ENCODE peak calls at places on chromosomes 12 and 14, in five cellular contexts. F, C, Z, Y and L are unnamed samples.

GRCh38 chr14:102620413-102620812 is 28.0 kb downstream of the RCOR1 start:
- DNase-seq in F (peak), C (no peak), Z (no peak), Y (no peak), L (no peak)

GRCh38 chr12:120822832-120823503 is 81.2 kb downstream of the SPPL3 start:
- DNase-seq in F (no peak), C (no peak), Z (no peak), Y (peak), L (no peak)

GRCh38 chr14:71606064-71606463 is 326.2 kb upstream of the RGS6 start:
- DNase-seq in F (no peak), C (no peak), Z (no peak), Y (no peak), L (no peak)

GRCh38 chr12:52205584-52206308 is 13.9 kb upstream of the KRT80 start:
- DNase-seq in F (no peak), C (no peak), Z (no peak), Y (no peak), L (no peak)

GRCh38 chr14:99468081-99468480 is 12.6 kb downstream of the SETD3 start:
- DNase-seq in F (no peak), C (no peak), Z (no peak), Y (no peak), L (no peak)

GRCh38 chr12:21248679-21249078 is 86.0 kb downstream of the SLCO1A2 start:
- DNase-seq in F (no peak), C (peak), Z (no peak), Y (peak), L (peak)

GRCh38 chr12:8834230-8834629 is 11.8 kb downstream of the A2ML1 start:
- DNase-seq in F (no peak), C (no peak), Z (no peak), Y (no peak), L (no peak)

GRCh38 chr12:121072147-121072546 is 33.1 kb upstream of the OASL start:
- DNase-seq in F (no peak), C (no peak), Z (no peak), Y (no peak), L (no peak)

GRCh38 chr12:1914116-1914911 is 4.1 kb downstream of the CACNA2D4 start:
- DNase-seq in F (no peak), C (no peak), Z (no peak), Y (peak), L (no peak)

GRCh38 chr12:79657136-79657535 is 33.6 kb downstream of the PAWR start:
- DNase-seq in F (no peak), C (no peak), Z (no peak), Y (no peak), L (no peak)

GRCh38 chr12:69239922-69240624 is 704 bp downstream of the CPSF6 start:
- DNase-seq in F (peak), C (peak), Z (peak), Y (peak), L (no peak)

GRCh38 chr14:67385120-67385519 is 25.0 kb downstream of the EIF2S1 start:
- DNase-seq in F (no peak), C (no peak), Z (no peak), Y (no peak), L (no peak)

GRCh38 chr12:69074559-69075349 is 141.8 kb upstream of the CPM start:
- DNase-seq in F (no peak), C (no peak), Z (no peak), Y (no peak), L (no peak)

GRCh38 chr14:103488960-103489359 is 33.7 kb downstream of the CKB start:
- DNase-seq in F (no peak), C (no peak), Z (no peak), Y (no peak), L (no peak)

GRCh38 chr12:44873898-44874297 is 2.2 kb downstream of the NELL2 start:
- DNase-seq in F (peak), C (no peak), Z (no peak), Y (no peak), L (no peak)

GRCh38 chr14:104561124-104561531 is 18.4 kb upstream of the C14orf180 start:
- DNase-seq in F (no peak), C (no peak), Z (no peak), Y (no peak), L (no peak)

GRCh38 chr12:104575442-104575841 is 118.7 kb downstream of the CHST11 start:
- DNase-seq in F (no peak), C (no peak), Z (no peak), Y (no peak), L (no peak)

GRCh38 chr12:65891219-65891618 is 66.9 kb downstream of the HMGA2 start:
- DNase-seq in F (peak), C (peak), Z (no peak), Y (no peak), L (no peak)

GRCh38 chr12:47989023-47989417 is 15.3 kb downstream of the COL2A1 start:
- DNase-seq in F (no peak), C (no peak), Z (no peak), Y (no peak), L (no peak)

GRCh38 chr12:94951071-94951639 is 52.3 kb downstream of the NDUFA12 start:
- DNase-seq in F (no peak), C (no peak), Z (no peak), Y (no peak), L (no peak)

GRCh38 chr12:26791328-26791791 is 41.6 kb downstream of the ITPR2 start:
- DNase-seq in F (no peak), C (peak), Z (no peak), Y (no peak), L (no peak)

GRCh38 chr12:107243316-107243715 is 150.0 kb upstream of the CRY1 start:
- DNase-seq in F (no peak), C (no peak), Z (no peak), Y (no peak), L (no peak)

GRCh38 chr12:6375269-6376078 is at the start of gene SCNN1A:
- DNase-seq in F (no peak), C (no peak), Z (no peak), Y (peak), L (no peak)

GRCh38 chr12:50057000-50057841 is at the start of gene ASIC1:
- DNase-seq in F (peak), C (no peak), Z (peak), Y (peak), L (no peak)

GRCh38 chr14:68792022-68792829 is 641 bp downstream of the ZFP36L1 start:
- DNase-seq in F (peak), C (no peak), Z (no peak), Y (no peak), L (no peak)

GRCh38 chr12:48810817-48811453 is 7.4 kb upstream of the CACNB3 start:
- DNase-seq in F (peak), C (no peak), Z (no peak), Y (no peak), L (no peak)

GRCh38 chr12:111248221-111248620 is 120.7 kb downstream of the PHETA1 start:
- DNase-seq in F (peak), C (no peak), Z (no peak), Y (no peak), L (no peak)

GRCh38 chr12:51049525-51049924 is 1.4 kb downstream of the LETMD1 start:
- DNase-seq in F (no peak), C (no peak), Z (no peak), Y (no peak), L (no peak)

GRCh38 chr12:38386238-38386985 is 69.8 kb downstream of the ALG10B start:
- DNase-seq in F (no peak), C (peak), Z (no peak), Y (no peak), L (no peak)

GRCh38 chr12:62802981-62803380 is 132.0 kb downstream of the PPM1H start:
- DNase-seq in F (peak), C (no peak), Z (no peak), Y (no peak), L (no peak)

GRCh38 chr14:103143535-103143934 is 20.3 kb downstream of the TNFAIP2 start:
- DNase-seq in F (no peak), C (no peak), Z (no peak), Y (no peak), L (no peak)

GRCh38 chr12:27709932-27710591 is 570 bp upstream of the MRPS35 start:
- DNase-seq in F (peak), C (peak), Z (no peak), Y (no peak), L (peak)

GRCh38 chr12:80701388-80701787 is 6.0 kb upstream of the MYF6 start:
- DNase-seq in F (peak), C (no peak), Z (no peak), Y (no peak), L (no peak)

GRCh38 chr14:77181603-77182437 is at the start of gene TMEM63C:
- DNase-seq in F (peak), C (peak), Z (peak), Y (peak), L (no peak)

GRCh38 chr12:52947738-52948423 is 1.0 kb upstream of the KRT18 start:
- DNase-seq in F (no peak), C (no peak), Z (no peak), Y (no peak), L (no peak)

GRCh38 chr12:3698218-3698974 is 54.5 kb downstream of the CRACR2A start:
- DNase-seq in F (peak), C (peak), Z (no peak), Y (no peak), L (peak)

GRCh38 chr12:82479511-82479910 is 121.2 kb downstream of the METTL25 start:
- DNase-seq in F (no peak), C (no peak), Z (no peak), Y (no peak), L (no peak)